ENCODE peak calls at places on chromosomes 5 and 9, in five cellular contexts. L is fibroblast of lung; Q is heart left ventricle; K is thyroid gland; B is CD8-positive, alpha-beta memory T cell. F is an unnamed sample.

GRCh38 chr5:118233601-118234000 is 754.7 kb downstream of the DTWD2 start:
- DNase-seq in L (peak), Q (no peak), K (no peak), B (no peak), F (no peak)

GRCh38 chr5:2929779-2930178 is 178.3 kb upstream of the IRX2 start:
- DNase-seq in L (no peak), Q (no peak), K (no peak), B (no peak), F (no peak)

GRCh38 chr5:66498791-66499207 is 97.4 kb upstream of the MAST4 start:
- DNase-seq in L (peak), Q (no peak), K (peak), B (no peak), F (no peak)

GRCh38 chr9:113612216-113612747 is 148.8 kb downstream of the RGS3 start:
- DNase-seq in L (no peak), Q (peak), K (no peak), B (no peak), F (no peak)

GRCh38 chr5:59575648-59576290 is 317.8 kb downstream of the PDE4D start:
- DNase-seq in L (no peak), Q (no peak), K (no peak), B (no peak), F (no peak)

GRCh38 chr5:153974131-153974812 is 64.4 kb downstream of the FAM114A2 start:
- DNase-seq in L (peak), Q (no peak), K (no peak), B (no peak), F (no peak)

GRCh38 chr5:172407241-172407691 is 47.1 kb downstream of the SH3PXD2B start:
- DNase-seq in L (peak), Q (no peak), K (no peak), B (no peak), F (no peak)

GRCh38 chr5:5140051-5141010 is at the start of gene ADAMTS16:
- DNase-seq in L (no peak), Q (no peak), K (no peak), B (no peak), F (peak)

GRCh38 chr9:13750061-13750460 is 470.6 kb upstream of the MPDZ start:
- DNase-seq in L (peak), Q (no peak), K (no peak), B (no peak), F (no peak)

GRCh38 chr5:151156732-151157402 is 712 bp downstream of the ANXA6 start:
- DNase-seq in L (peak), Q (no peak), K (no peak), B (no peak), F (no peak)

GRCh38 chr9:36450110-36450732 is 50.2 kb upstream of the RNF38 start:
- DNase-seq in L (peak), Q (no peak), K (peak), B (no peak), F (no peak)

GRCh38 chr9:128150594-128151342 is 1.5 kb downstream of the LCN2 start:
- DNase-seq in L (no peak), Q (peak), K (no peak), B (no peak), F (no peak)

GRCh38 chr9:121770415-121771273 is 119.2 kb downstream of the DAB2IP start:
- DNase-seq in L (peak), Q (peak), K (no peak), B (no peak), F (no peak)

GRCh38 chr5:82073179-82073578 is 101.4 kb downstream of the ATG10 start:
- DNase-seq in L (peak), Q (no peak), K (no peak), B (no peak), F (no peak)

GRCh38 chr5:95134326-95134725 is 150.6 kb downstream of the MCTP1 start:
- DNase-seq in L (no peak), Q (no peak), K (peak), B (no peak), F (no peak)

GRCh38 chr9:26949604-26950003 is 2.6 kb upstream of the PLAA start:
- DNase-seq in L (no peak), Q (no peak), K (no peak), B (no peak), F (no peak)

GRCh38 chr9:12718482-12719026 is 25.4 kb downstream of the TYRP1 start:
- DNase-seq in L (peak), Q (peak), K (no peak), B (no peak), F (no peak)

GRCh38 chr9:73081979-73082657 is 69.5 kb upstream of the ANXA1 start:
- DNase-seq in L (peak), Q (no peak), K (no peak), B (no peak), F (no peak)

GRCh38 chr5:161271816-161272215 is 274.7 kb downstream of the GABRB2 start:
- DNase-seq in L (no peak), Q (no peak), K (no peak), B (no peak), F (no peak)

GRCh38 chr9:36276840-36277239 is 18.6 kb upstream of the GNE start:
- DNase-seq in L (peak), Q (no peak), K (no peak), B (no peak), F (no peak)

GRCh38 chr9:34984049-34984448 is 5.5 kb upstream of the DNAJB5 start:
- DNase-seq in L (peak), Q (no peak), K (peak), B (no peak), F (no peak)

GRCh38 chr5:94021246-94021645 is 279.8 kb upstream of the POU5F2 start:
- DNase-seq in L (peak), Q (no peak), K (no peak), B (no peak), F (no peak)

GRCh38 chr5:143314123-143314522 is 89.4 kb downstream of the NR3C1 start:
- DNase-seq in L (no peak), Q (no peak), K (no peak), B (no peak), F (no peak)

GRCh38 chr5:110851357-110851756 is 112.5 kb downstream of the SLC25A46 start:
- DNase-seq in L (no peak), Q (no peak), K (no peak), B (no peak), F (no peak)

GRCh38 chr9:121880343-121880742 is 212.8 kb downstream of the TTLL11 start:
- DNase-seq in L (no peak), Q (no peak), K (no peak), B (no peak), F (no peak)

GRCh38 chr9:15543033-15543791 is 9.6 kb upstream of the CCDC171 start:
- DNase-seq in L (peak), Q (no peak), K (no peak), B (no peak), F (no peak)

GRCh38 chr9:128634111-128634510 is 22.5 kb downstream of the DYNC2I2 start:
- DNase-seq in L (no peak), Q (no peak), K (no peak), B (no peak), F (no peak)

GRCh38 chr9:128757602-128758001 is 14.1 kb downstream of the ZER1 start:
- DNase-seq in L (no peak), Q (no peak), K (no peak), B (no peak), F (no peak)

GRCh38 chr9:21589344-21590056 is 107.4 kb upstream of the IFNE start:
- DNase-seq in L (no peak), Q (no peak), K (no peak), B (no peak), F (no peak)

GRCh38 chr9:22216730-22217160 is 207.6 kb upstream of the CDKN2B start:
- DNase-seq in L (peak), Q (no peak), K (no peak), B (no peak), F (no peak)

GRCh38 chr9:113707953-113708695 is 168.0 kb upstream of the ZNF618 start:
- DNase-seq in L (no peak), Q (no peak), K (peak), B (no peak), F (peak)

GRCh38 chr5:149581192-149581861 is at the start of gene ARHGEF37:
- DNase-seq in L (peak), Q (peak), K (peak), B (no peak), F (peak)

GRCh38 chr9:127945338-127945737 is 7.7 kb upstream of the DPM2 start:
- DNase-seq in L (no peak), Q (no peak), K (no peak), B (no peak), F (no peak)

DNA sequence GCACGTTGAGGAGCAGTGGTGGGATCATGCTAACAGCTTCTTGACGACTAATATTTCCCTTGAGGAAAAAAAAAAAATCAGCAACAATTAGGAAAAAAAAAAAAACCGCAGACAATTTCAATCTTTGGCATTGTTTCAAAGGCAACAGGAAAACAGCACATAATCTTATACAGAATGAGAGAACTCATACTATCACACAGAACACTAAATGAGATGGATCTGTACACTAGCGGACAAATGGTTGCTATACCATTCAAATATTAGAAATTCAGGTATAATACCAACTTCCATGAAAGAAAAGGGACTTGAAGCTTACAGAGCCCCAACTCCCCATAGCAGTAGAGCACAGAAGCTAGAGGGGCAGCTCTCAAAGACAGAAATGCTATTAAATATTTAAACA is 9.6 kb downstream of the NSUN2 start:
- DNase-seq in L (no peak), Q (no peak), K (no peak), B (no peak), F (no peak)
- H3K27ac ChIP-seq in L (no peak), Q (no peak), K (no peak), B (no peak), F (no peak)

GRCh38 chr9:109035684-109036423 is 22.6 kb upstream of the CTNNAL1 start:
- DNase-seq in L (peak), Q (no peak), K (peak), B (no peak), F (no peak)

GRCh38 chr9:109040571-109040970 is 27.3 kb upstream of the CTNNAL1 start:
- DNase-seq in L (no peak), Q (no peak), K (no peak), B (no peak), F (no peak)

GRCh38 chr9:109039539-109039938 is 26.2 kb upstream of the CTNNAL1 start:
- DNase-seq in L (no peak), Q (no peak), K (no peak), B (no peak), F (no peak)

GRCh38 chr9:109036744-109037680 is 23.7 kb upstream of the CTNNAL1 start:
- DNase-seq in L (peak), Q (no peak), K (no peak), B (no peak), F (no peak)

DNA sequence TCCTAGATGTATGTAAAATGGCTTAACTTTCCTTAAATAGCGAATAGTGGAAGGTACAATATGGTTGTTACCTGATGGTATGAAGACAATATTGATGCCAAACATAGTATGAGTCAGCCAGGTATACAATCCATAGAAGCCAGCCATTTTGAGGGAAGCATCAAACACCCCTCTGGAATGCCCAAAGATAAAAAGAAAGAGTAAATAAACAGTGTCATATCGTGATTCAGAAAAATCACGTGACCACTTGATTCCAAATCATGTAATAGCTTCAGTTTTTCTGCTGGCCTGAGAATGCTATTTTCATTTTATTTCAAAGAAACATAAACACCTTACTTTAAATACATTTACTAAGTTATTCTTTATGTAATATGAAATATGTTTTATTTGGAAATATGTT is 24.6 kb upstream of the CTNNAL1 start:
- DNase-seq in L (no peak), Q (no peak), K (no peak), B (no peak), F (no peak)
- H3K27ac ChIP-seq in L (no peak), Q (no peak), K (no peak), B (no peak), F (no peak)

GRCh38 chr9:136173648-136174290 is 31.2 kb downstream of the LHX3 start:
- DNase-seq in L (no peak), Q (peak), K (no peak), B (no peak), F (no peak)
- H3K27ac ChIP-seq in L (no peak), Q (no peak), K (no peak), B (no peak), F (no peak)

DNA sequence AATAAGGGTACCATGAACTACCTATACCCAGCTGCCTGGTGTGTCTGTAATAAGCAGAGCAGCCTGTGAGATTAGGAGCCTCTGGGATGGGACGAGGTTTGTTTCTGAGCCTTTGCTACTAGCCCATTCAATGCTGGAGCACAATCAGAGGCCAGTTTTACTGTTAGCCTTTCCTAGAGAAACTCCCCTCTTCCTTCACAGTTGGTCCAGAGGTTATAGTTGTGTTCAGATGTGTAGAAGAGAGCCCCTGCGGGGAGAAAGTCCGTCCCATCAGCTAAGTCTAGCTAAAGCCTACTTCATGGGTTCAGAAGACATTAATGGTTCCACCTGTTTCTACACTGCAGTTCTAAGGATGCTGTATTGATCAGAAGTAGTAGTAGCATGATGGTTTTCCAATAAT is 16.8 kb downstream of the NUP214 start:
- DNase-seq in L (no peak), Q (no peak), K (no peak), B (no peak), F (no peak)
- H3K27ac ChIP-seq in L (no peak), Q (no peak), K (no peak), B (no peak), F (no peak)

GRCh38 chr5:139664273-139664693 is 16.1 kb downstream of the CXXC5 start:
- DNase-seq in L (no peak), Q (no peak), K (no peak), B (no peak), F (no peak)
- H3K27ac ChIP-seq in L (no peak), Q (peak), K (no peak), B (no peak), F (peak)

GRCh38 chr5:39190311-39191102 is 28.9 kb downstream of the FYB1 start:
- DNase-seq in L (no peak), Q (no peak), K (no peak), B (no peak), F (no peak)
- H3K27ac ChIP-seq in L (no peak), Q (no peak), K (peak), B (peak), F (peak)

F was measured in substantia nigra.